ENCODE peak calls at places on chromosomes 12 and 14, in four cellular contexts. C is neural progenitor cell, R is PC-3, X is GM23338. N is an unnamed sample.

GRCh38 chr12:13962699-13963098 is 18.7 kb downstream of the GRIN2B start:
- DNase-seq in C (peak), R (peak), X (peak), N (no peak)

GRCh38 chr12:53172352-53172751 is 8.2 kb upstream of the ZNF740 start:
- DNase-seq in C (no peak), R (peak), X (no peak), N (no peak)

GRCh38 chr12:109542876-109543275 is 30.4 kb downstream of the MMAB start:
- DNase-seq in C (no peak), R (no peak), X (no peak), N (no peak)

GRCh38 chr12:24664151-24664550 is 284.8 kb downstream of the BCAT1 start:
- DNase-seq in C (no peak), R (no peak), X (no peak), N (no peak)

GRCh38 chr14:24032727-24033418 is 18.9 kb upstream of the CARMIL3 start:
- DNase-seq in C (no peak), R (peak), X (no peak), N (no peak)

GRCh38 chr12:50302686-50303085 is 19.4 kb upstream of the LIMA1 start:
- DNase-seq in C (no peak), R (peak), X (no peak), N (no peak)

GRCh38 chr14:49114161-49114893 is 471.9 kb downstream of the RPS29 start:
- DNase-seq in C (no peak), R (no peak), X (no peak), N (no peak)

GRCh38 chr12:9086087-9086486 is 29.6 kb downstream of the A2M start:
- DNase-seq in C (no peak), R (no peak), X (no peak), N (no peak)

GRCh38 chr12:25427328-25428249 is 125.5 kb downstream of the LMNTD1 start:
- DNase-seq in C (no peak), R (peak), X (peak), N (no peak)

GRCh38 chr12:25189656-25190055 is 5.3 kb downstream of the DNAI7 start:
- DNase-seq in C (no peak), R (no peak), X (no peak), N (no peak)

GRCh38 chr14:85466678-85467077 is 63.3 kb upstream of the FLRT2 start:
- DNase-seq in C (no peak), R (peak), X (no peak), N (no peak)

GRCh38 chr14:49687942-49688700 is at the start of gene POLE2:
- DNase-seq in C (peak), R (peak), X (peak), N (peak)

GRCh38 chr12:108884116-108885012 is 4.5 kb downstream of the DAO start:
- DNase-seq in C (peak), R (peak), X (peak), N (peak)

GRCh38 chr14:102554835-102555819 is 37.3 kb upstream of the RCOR1 start:
- DNase-seq in C (peak), R (no peak), X (peak), N (peak)

GRCh38 chr12:108150436-108150835 is 21.3 kb downstream of the WSCD2 start:
- DNase-seq in C (no peak), R (no peak), X (no peak), N (no peak)

GRCh38 chr14:102630405-102630804 is 38.0 kb downstream of the RCOR1 start:
- DNase-seq in C (no peak), R (no peak), X (peak), N (peak)

GRCh38 chr14:98259881-98260280 is 1012.1 kb downstream of the BCL11B start:
- DNase-seq in C (no peak), R (peak), X (no peak), N (no peak)

GRCh38 chr14:90726656-90727055 is 89.6 kb downstream of the TTC7B start:
- DNase-seq in C (peak), R (peak), X (peak), N (peak)

GRCh38 chr14:74257078-74257987 is 18.1 kb downstream of the VSX2 start:
- DNase-seq in C (peak), R (peak), X (peak), N (peak)

GRCh38 chr14:93643127-93643526 is 145.2 kb downstream of the PRIMA1 start:
- DNase-seq in C (no peak), R (no peak), X (no peak), N (no peak)

GRCh38 chr14:42428996-42429395 is 822.3 kb downstream of the LRFN5 start:
- DNase-seq in C (no peak), R (no peak), X (no peak), N (no peak)

GRCh38 chr14:39673141-39674133 is 241.2 kb upstream of the FBXO33 start:
- DNase-seq in C (peak), R (peak), X (peak), N (no peak)

GRCh38 chr12:76637807-76638206 is 78.2 kb upstream of the OSBPL8 start:
- DNase-seq in C (no peak), R (peak), X (no peak), N (no peak)

GRCh38 chr14:55583942-55584468 is 4.0 kb downstream of the KTN1 start:
- DNase-seq in C (no peak), R (no peak), X (no peak), N (no peak)

GRCh38 chr12:65944637-65945036 is 120.4 kb downstream of the HMGA2 start:
- DNase-seq in C (no peak), R (peak), X (no peak), N (no peak)

GRCh38 chr14:104865069-104865630 is at the start of gene CEP170B:
- DNase-seq in C (peak), R (peak), X (peak), N (peak)
- TF ChIP-seq EZH2phosphoT487 in C (no peak), R (no peak), X (no peak), N (no peak)

DNA sequence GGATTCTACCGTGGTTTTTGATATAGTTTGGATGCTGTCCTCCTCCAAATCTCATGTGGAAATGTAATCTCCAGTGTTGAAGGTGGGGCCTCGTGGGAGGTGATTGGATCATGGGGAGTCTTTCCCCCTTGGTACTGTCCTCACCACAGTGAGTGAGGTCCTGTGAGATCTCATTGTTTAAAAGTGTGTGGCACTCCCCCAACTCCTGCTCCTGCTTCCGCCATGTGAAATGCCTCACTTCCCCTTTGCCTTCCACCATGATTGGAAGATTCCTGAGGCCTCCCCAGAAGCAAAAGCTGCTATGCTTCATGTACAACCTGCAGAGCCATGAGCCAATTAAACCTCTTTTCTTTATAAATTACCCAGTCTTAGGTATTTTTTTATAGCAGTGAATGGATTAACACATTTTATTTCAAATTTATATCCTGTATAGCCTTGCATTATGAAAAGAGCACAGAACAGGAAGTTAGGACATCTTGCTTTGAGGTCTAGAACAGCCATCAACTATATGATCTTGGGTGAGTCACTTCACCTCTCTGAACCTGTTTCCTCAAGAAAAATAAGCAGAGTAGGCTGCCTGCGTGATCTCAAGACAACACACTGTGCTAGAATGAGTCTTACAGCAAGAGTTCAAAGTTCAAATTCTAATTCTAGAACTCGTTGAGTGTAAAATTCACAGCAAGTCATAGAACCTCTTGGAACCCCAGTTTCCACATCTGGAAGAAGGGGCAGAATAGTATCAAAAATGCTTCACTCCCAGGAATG is 160.9 kb upstream of the EEA1 start:
- DNase-seq in C (no peak), R (peak), X (no peak), N (peak)
- H3K27ac ChIP-seq in C (no peak), R (peak), X (no peak), N (peak)

GRCh38 chr12:125503128-125503527 is 437.9 kb downstream of the AACS start:
- DNase-seq in C (peak), R (no peak), X (no peak), N (no peak)
- TF ChIP-seq CTCF in C (no peak), R (no peak), X (no peak), N (no peak)

GRCh38 chr12:18807714-18808113 is 69.8 kb downstream of the CAPZA3 start:
- DNase-seq in C (no peak), R (no peak), X (no peak), N (no peak)

GRCh38 chr12:18813753-18814152 is 75.8 kb downstream of the CAPZA3 start:
- DNase-seq in C (no peak), R (no peak), X (no peak), N (no peak)

GRCh38 chr12:18808221-18808620 is 70.3 kb downstream of the CAPZA3 start:
- DNase-seq in C (no peak), R (no peak), X (no peak), N (no peak)

GRCh38 chr12:18810537-18811253 is 72.8 kb downstream of the CAPZA3 start:
- DNase-seq in C (no peak), R (no peak), X (no peak), N (no peak)

GRCh38 chr12:18811268-18811667 is 73.3 kb downstream of the CAPZA3 start:
- DNase-seq in C (no peak), R (no peak), X (no peak), N (no peak)
- TF ChIP-seq EZH2phosphoT487 in C (no peak), R (no peak), X (no peak), N (no peak)

GRCh38 chr12:96810477-96810876 is 96.6 kb upstream of the NEDD1 start:
- DNase-seq in C (peak), R (peak), X (no peak), N (no peak)
- H3K27ac ChIP-seq in C (peak), R (peak), X (no peak), N (peak)

DNA sequence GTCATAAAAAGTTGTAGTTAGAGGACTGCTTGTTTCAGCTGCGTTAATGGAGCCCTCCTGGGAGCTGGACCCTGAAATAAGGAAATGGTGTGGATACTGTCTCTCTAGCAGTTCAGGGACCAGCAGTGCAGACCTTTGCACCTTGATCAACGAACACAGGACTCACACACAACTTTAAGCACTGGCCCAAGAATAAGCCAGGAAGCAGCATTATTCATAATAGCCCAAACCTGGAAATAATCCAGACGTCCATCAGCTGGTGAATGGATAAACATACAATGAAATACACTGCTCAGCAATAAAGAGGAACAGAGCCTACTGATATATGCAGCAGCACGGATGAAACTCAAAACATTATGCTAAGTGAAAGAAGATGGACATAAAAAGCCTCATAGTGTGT is 304.0 kb upstream of the FKBP4 start:
- DNase-seq in C (no peak), R (no peak), X (no peak), N (no peak)
- TF ChIP-seq CTCF in C (no peak), R (no peak), X (no peak), N (no peak)

GRCh38 chr12:118356809-118357326 is 15.8 kb downstream of the TAOK3 start:
- DNase-seq in C (no peak), R (peak), X (no peak), N (no peak)
- TF ChIP-seq EZH2phosphoT487 in C (no peak), R (no peak), X (no peak), N (no peak)

GRCh38 chr12:113384778-113385177 is 18.9 kb downstream of the SDS start:
- DNase-seq in C (no peak), R (no peak), X (no peak), N (no peak)
- H3K27ac ChIP-seq in C (no peak), R (no peak), X (no peak), N (no peak)

N was measured in hepatocyte.